ENCODE peak calls at places on chromosome 6, in six cellular contexts. K, V, A, B, W and X are unnamed samples.

GRCh38 chr6:143179096-143179495 is 118.4 kb downstream of the AIG1 start:
- DNase-seq in K (no peak), W (no peak), V (no peak), A (no peak), B (no peak), X (no peak)

GRCh38 chr6:5466459-5466858 is 205.1 kb downstream of the FARS2 start:
- DNase-seq in A (no peak), B (no peak), W (no peak), V (no peak), K (no peak), X (peak; percentile 25)

GRCh38 chr6:139349464-139350020 is 24.9 kb downstream of the CITED2 start:
- DNase-seq in W (peak; percentile 23), A (no peak), V (peak; percentile 60), K (no peak), B (no peak), X (no peak)

GRCh38 chr6:1024587-1024986 is 287.3 kb upstream of the FOXQ1 start:
- DNase-seq in W (peak; percentile 53), K (no peak), V (no peak), B (no peak), A (no peak), X (peak; percentile 95)

GRCh38 chr6:170074907-170075306 is 216.0 kb downstream of the DLL1 start:
- DNase-seq in B (no peak), V (peak; percentile 39), K (no peak), A (no peak), W (no peak), X (no peak)

GRCh38 chr6:138162947-138163569 is 1.3 kb downstream of the ARFGEF3 start:
- DNase-seq in B (no peak), V (no peak), W (no peak), K (no peak), A (no peak), X (no peak)

GRCh38 chr6:139508023-139508422 is 133.6 kb upstream of the CITED2 start:
- DNase-seq in A (no peak), K (no peak), W (no peak), V (no peak), B (no peak), X (no peak)

GRCh38 chr6:144286503-144287393 is 1.6 kb downstream of the UTRN start:
- DNase-seq in W (peak; percentile 78), V (peak; percentile 97), B (no peak), A (peak; percentile 73), K (peak; percentile 17), X (peak; percentile 84)

GRCh38 chr6:156585859-156586258 is 191.3 kb upstream of the ARID1B start:
- DNase-seq in V (no peak), B (no peak), A (no peak), K (no peak), W (no peak), X (no peak)

GRCh38 chr6:28355743-28356665 is 6.3 kb downstream of the ZKSCAN3 start:
- DNase-seq in B (peak; percentile 30), W (peak; percentile 76), V (peak; percentile 88), K (peak; percentile 50), A (peak; percentile 90), X (peak; percentile 45)

GRCh38 chr6:169950558-169950957 is 199.1 kb downstream of the ERMARD start:
- DNase-seq in A (no peak), V (no peak), K (peak; percentile 22), B (no peak), W (no peak), X (no peak)

GRCh38 chr6:16969699-16970695 is 131.9 kb upstream of the STMND1 start:
- DNase-seq in A (no peak), K (no peak), W (no peak), V (no peak), B (no peak), X (peak; percentile 72)